ENCODE peak calls at places on chromosomes 6 and 20, in five cellular contexts. C is astrocyte, K is GM13976, L is IMR-90, X is AG04450. N is an unnamed sample.

GRCh38 chr6:128005009-128005408 is 104.2 kb upstream of the THEMIS start:
- DNase-seq in C (peak), K (no peak), L (peak), X (no peak), N (no peak)

GRCh38 chr6:90537027-90537426 is 49.8 kb downstream of the MAP3K7 start:
- DNase-seq in C (peak), K (no peak), L (peak), X (no peak), N (no peak)

GRCh38 chr6:80489911-80490635 is 383.6 kb downstream of the BCKDHB start:
- DNase-seq in C (peak), K (no peak), L (no peak), X (no peak), N (no peak)

GRCh38 chr6:98880486-98880885 is 46.1 kb downstream of the POU3F2 start:
- DNase-seq in C (no peak), K (peak), L (no peak), X (no peak), N (peak)

GRCh38 chr6:45990162-45990561 is 25.5 kb downstream of the CLIC5 start:
- DNase-seq in C (no peak), K (no peak), L (no peak), X (no peak), N (no peak)

GRCh38 chr6:80356000-80356399 is 249.5 kb downstream of the BCKDHB start:
- DNase-seq in C (no peak), K (no peak), L (no peak), X (no peak), N (no peak)

GRCh38 chr6:4624726-4625125 is 151.5 kb upstream of the CDYL start:
- DNase-seq in C (peak), K (no peak), L (no peak), X (no peak), N (no peak)

GRCh38 chr6:116676021-116676420 is 5.0 kb upstream of the KPNA5 start:
- DNase-seq in C (no peak), K (no peak), L (no peak), X (no peak), N (no peak)

GRCh38 chr6:126873351-126873750 is 245.1 kb upstream of the RSPO3 start:
- DNase-seq in C (no peak), K (no peak), L (no peak), X (no peak), N (no peak)

GRCh38 chr6:14192186-14192788 is 74.7 kb downstream of the CD83 start:
- DNase-seq in C (no peak), K (no peak), L (no peak), X (no peak), N (no peak)

GRCh38 chr6:84639396-84639795 is 125.0 kb downstream of the TBX18 start:
- DNase-seq in C (no peak), K (no peak), L (no peak), X (no peak), N (no peak)

GRCh38 chr6:105844275-105844848 is 241.8 kb upstream of the PRDM1 start:
- DNase-seq in C (no peak), K (no peak), L (peak), X (no peak), N (no peak)

GRCh38 chr6:159831373-159831679 is 31.2 kb downstream of the PNLDC1 start:
- DNase-seq in C (no peak), K (no peak), L (no peak), X (no peak), N (no peak)

GRCh38 chr6:168420084-168420483 is 20.9 kb upstream of the SMOC2 start:
- DNase-seq in C (no peak), K (no peak), L (no peak), X (no peak), N (no peak)

GRCh38 chr6:20655317-20655716 is 121.1 kb downstream of the CDKAL1 start:
- DNase-seq in C (no peak), K (no peak), L (peak), X (no peak), N (no peak)

GRCh38 chr6:144990768-144991167 is 705.6 kb downstream of the UTRN start:
- DNase-seq in C (no peak), K (no peak), L (no peak), X (no peak), N (no peak)

GRCh38 chr20:63527184-63527583 is 6.6 kb downstream of the PPDPF start:
- DNase-seq in C (no peak), K (no peak), L (no peak), X (no peak), N (no peak)

GRCh38 chr20:15654208-15654649 is 919.0 kb downstream of the KIF16B start:
- DNase-seq in C (no peak), K (peak), L (peak), X (no peak), N (peak)

GRCh38 chr6:36314221-36315014 is 22.3 kb downstream of the BNIP5 start:
- DNase-seq in C (peak), K (no peak), L (no peak), X (no peak), N (no peak)

GRCh38 chr20:10670521-10671220 is 3.1 kb downstream of the JAG1 start:
- DNase-seq in C (no peak), K (peak), L (peak), X (no peak), N (peak)

GRCh38 chr20:44832724-44833123 is 22.4 kb upstream of the RIMS4 start:
- DNase-seq in C (no peak), K (no peak), L (no peak), X (no peak), N (no peak)

GRCh38 chr20:3239026-3239866 is at the start of gene SLC4A11:
- DNase-seq in C (peak), K (peak), L (peak), X (no peak), N (peak)

GRCh38 chr6:158416841-158417759 is 104.8 kb downstream of the TULP4 start:
- DNase-seq in C (peak), K (no peak), L (peak), X (no peak), N (no peak)

GRCh38 chr20:51526105-51526470 is 16.4 kb downstream of the NFATC2 start:
- DNase-seq in C (no peak), K (no peak), L (no peak), X (no peak), N (no peak)

GRCh38 chr6:43665376-43665775 is 20.5 kb downstream of the RSPH9 start:
- DNase-seq in C (peak), K (no peak), L (peak), X (no peak), N (no peak)

GRCh38 chr6:76881414-76881813 is 581.9 kb downstream of the HTR1B start:
- DNase-seq in C (no peak), K (no peak), L (peak), X (no peak), N (no peak)

GRCh38 chr6:6588064-6588923 is at the start of gene LY86:
- DNase-seq in C (no peak), K (peak), L (no peak), X (no peak), N (peak)

GRCh38 chr6:167091149-167092107 is 31.5 kb upstream of the CCR6 start:
- DNase-seq in C (no peak), K (no peak), L (no peak), X (no peak), N (no peak)

GRCh38 chr6:46329568-46329967 is 158.8 kb upstream of the ENPP5 start:
- DNase-seq in C (peak), K (no peak), L (no peak), X (no peak), N (no peak)

GRCh38 chr20:32707691-32708581 is 34.2 kb upstream of the C20orf203 start:
- DNase-seq in C (peak), K (no peak), L (peak), X (no peak), N (no peak)

GRCh38 chr20:43863821-43864544 is 50.7 kb upstream of the TOX2 start:
- DNase-seq in C (no peak), K (no peak), L (no peak), X (no peak), N (no peak)

GRCh38 chr6:136549359-136550044 is 720 bp downstream of the MAP7 start:
- DNase-seq in C (no peak), K (no peak), L (no peak), X (no peak), N (no peak)

GRCh38 chr6:42819803-42820508 is 38.1 kb downstream of the BICRAL start:
- DNase-seq in C (no peak), K (no peak), L (no peak), X (no peak), N (no peak)

GRCh38 chr6:115932481-115932880 is 128.2 kb downstream of the FRK start:
- DNase-seq in C (peak), K (no peak), L (no peak), X (no peak), N (no peak)

GRCh38 chr20:60095456-60095855 is 137.2 kb downstream of the CDH26 start:
- DNase-seq in C (no peak), K (no peak), L (no peak), X (no peak), N (no peak)

GRCh38 chr6:22409487-22409886 is 112.7 kb upstream of the PRL start:
- DNase-seq in C (no peak), K (no peak), L (peak), X (no peak), N (no peak)

GRCh38 chr6:22412994-22413393 is 116.2 kb upstream of the PRL start:
- DNase-seq in C (no peak), K (no peak), L (no peak), X (no peak), N (no peak)

GRCh38 chr6:22418714-22419113 is 121.9 kb upstream of the PRL start:
- DNase-seq in C (no peak), K (no peak), L (no peak), X (no peak), N (no peak)

GRCh38 chr6:22411408-22412105 is 114.7 kb upstream of the PRL start:
- DNase-seq in C (peak), K (no peak), L (peak), X (no peak), N (no peak)

GRCh38 chr6:22413681-22414305 is 117.0 kb upstream of the PRL start:
- DNase-seq in C (peak), K (no peak), L (peak), X (no peak), N (no peak)
- TF ChIP-seq CTCF in C (no peak), K (no peak), L (peak), X (peak), N (no peak)

DNA sequence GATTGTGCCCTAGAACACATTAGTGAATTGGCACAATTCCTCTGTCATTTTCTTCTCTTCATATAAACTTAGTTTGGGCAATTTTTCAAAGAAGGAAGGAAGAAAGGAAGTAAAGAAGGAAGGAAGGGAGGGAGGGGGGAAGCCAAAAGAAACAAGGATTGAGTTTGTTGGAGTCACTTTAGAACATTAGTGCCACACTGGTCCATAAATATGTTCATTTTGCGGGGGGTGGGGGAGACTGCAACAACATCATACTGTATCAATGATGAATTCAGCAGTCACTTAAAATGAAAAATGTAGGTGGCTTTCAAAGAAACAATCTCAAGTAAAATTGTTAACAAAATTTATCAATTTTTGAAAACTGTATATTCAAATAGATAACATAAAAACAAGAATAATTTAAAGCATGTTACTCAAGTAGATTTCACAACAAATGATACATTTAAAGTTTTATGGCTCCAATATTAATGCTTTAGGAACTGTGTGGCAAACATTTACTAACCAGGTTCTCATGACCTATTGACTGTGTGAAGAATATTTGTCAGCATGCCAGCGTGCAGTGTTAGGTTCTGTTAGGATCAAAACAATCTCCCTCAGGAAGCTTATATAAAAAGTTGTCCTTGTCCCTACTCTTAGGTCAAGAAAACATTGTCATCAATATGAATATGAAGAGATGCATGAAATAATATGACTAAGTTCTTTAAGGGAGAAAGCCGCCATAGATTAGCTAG is 208.1 kb upstream of the AGPAT4 start:
- DNase-seq in C (peak), K (no peak), L (no peak), X (no peak), N (no peak)
- TF ChIP-seq CTCF in C (no peak), K (no peak), L (no peak), X (no peak), N (no peak)

DNA sequence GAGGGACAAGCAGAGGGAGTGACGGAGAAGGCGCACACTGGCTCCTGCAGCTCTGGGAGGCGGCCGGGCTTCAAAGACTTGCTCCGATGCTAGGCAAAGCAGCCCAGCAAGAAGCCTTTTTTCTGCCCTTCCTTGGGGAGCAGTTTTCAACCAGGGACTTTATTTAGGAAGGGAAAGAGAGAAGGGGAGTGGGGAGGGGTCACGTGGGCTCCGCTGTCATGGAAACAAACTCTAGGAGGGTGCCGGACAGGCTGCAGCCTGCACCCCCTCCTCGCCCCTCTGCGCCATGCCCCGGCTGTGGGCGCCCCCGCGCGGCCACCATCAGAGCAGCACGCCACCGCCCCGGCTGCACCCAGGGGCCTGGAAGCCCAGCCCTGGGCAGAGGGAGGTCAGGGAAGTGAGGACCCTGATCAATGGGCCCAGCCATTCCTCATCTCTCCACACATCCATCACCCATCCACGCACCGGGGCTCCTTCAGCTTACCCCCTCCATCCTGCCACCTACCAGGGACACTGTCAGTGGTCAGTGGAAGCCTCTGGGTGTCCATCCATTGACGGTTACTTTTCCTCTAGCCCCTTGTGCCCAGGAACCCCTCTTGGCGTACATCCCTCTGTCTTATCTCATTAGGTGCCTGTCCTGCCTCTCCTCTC is 66.6 kb upstream of the CCDC167 start:
- DNase-seq in C (no peak), K (peak), L (no peak), X (no peak), N (peak)
- TF ChIP-seq CTCF in C (peak), K (peak), L (peak), X (peak), N (peak)

GRCh38 chr6:70241991-70242420 is 60.9 kb downstream of the COL9A1 start:
- DNase-seq in C (no peak), K (no peak), L (no peak), X (no peak), N (no peak)
- TF ChIP-seq CTCF in C (no peak), K (no peak), L (no peak), X (no peak), N (no peak)

GRCh38 chr6:37314803-37315515 is 38.8 kb upstream of the RNF8 start:
- DNase-seq in C (peak), K (peak), L (peak), X (no peak), N (peak)
- TF ChIP-seq CTCF in C (peak), K (peak), L (peak), X (peak), N (peak)

DNA sequence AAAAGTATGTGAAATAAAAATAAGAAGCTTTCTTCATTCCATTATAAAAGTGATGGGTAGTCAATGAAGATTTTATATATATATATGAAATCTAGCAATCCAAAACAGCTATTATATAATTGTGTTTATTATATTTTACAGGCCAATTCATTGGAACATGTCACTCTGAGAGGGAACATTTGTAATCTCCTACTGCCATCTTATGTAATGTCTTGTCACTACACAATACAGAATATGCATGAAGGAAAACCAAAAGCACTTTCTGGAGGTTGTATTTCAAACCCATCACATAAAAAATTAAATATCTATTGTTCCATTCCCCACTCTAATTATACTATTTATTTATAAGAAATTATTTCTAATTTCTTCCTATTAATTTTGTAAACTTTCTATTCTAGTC is 31.5 kb upstream of the IRAK1BP1 start:
- DNase-seq in C (no peak), K (no peak), L (peak), X (no peak), N (no peak)
- TF ChIP-seq CTCF in C (peak), K (no peak), L (peak), X (peak), N (no peak)